ENCODE peak calls at places on chromosomes 3 and 15, in four cellular contexts. One of them, this sample, is unnamed.

GRCh38 chr15:45186771-45187577 is 792 bp downstream of the SHF start:
- ATAC-seq in right cardiac atrium: peak; percentile 7
- ATAC-seq in HepG2: peak; percentile 43
- ATAC-seq in lower lobe of right lung: peak; percentile 27
- ATAC-seq in this sample: peak; percentile 23

GRCh38 chr3:31226331-31226730 is 306.4 kb upstream of the STT3B start:
- ATAC-seq in lower lobe of right lung: no peak
- ATAC-seq in right cardiac atrium: no peak
- ATAC-seq in HepG2: no peak
- ATAC-seq in this sample: no peak

GRCh38 chr3:81352867-81353266 is 408.6 kb downstream of the GBE1 start:
- ATAC-seq in lower lobe of right lung: no peak
- ATAC-seq in right cardiac atrium: peak; percentile 24
- ATAC-seq in HepG2: peak; percentile 56
- ATAC-seq in this sample: no peak

GRCh38 chr3:31364188-31364587 is 168.5 kb upstream of the STT3B start:
- ATAC-seq in lower lobe of right lung: no peak
- ATAC-seq in HepG2: no peak
- ATAC-seq in right cardiac atrium: no peak
- ATAC-seq in this sample: no peak

GRCh38 chr3:141231923-141232861 is 567 bp downstream of the PXYLP1 start:
- ATAC-seq in lower lobe of right lung: peak; percentile 64
- ATAC-seq in HepG2: peak; percentile 48
- ATAC-seq in right cardiac atrium: peak; percentile 10
- ATAC-seq in this sample: peak; percentile 31

GRCh38 chr15:98774756-98775497 is 126.6 kb downstream of the IGF1R start:
- ATAC-seq in HepG2: peak; percentile 20
- ATAC-seq in lower lobe of right lung: no peak
- ATAC-seq in right cardiac atrium: no peak
- ATAC-seq in this sample: no peak

GRCh38 chr3:5576277-5577011 is 388.9 kb downstream of the EDEM1 start:
- ATAC-seq in HepG2: no peak
- ATAC-seq in right cardiac atrium: peak; percentile 64
- ATAC-seq in lower lobe of right lung: no peak
- ATAC-seq in this sample: no peak

GRCh38 chr3:41792806-41793205 is 169.1 kb downstream of the ULK4 start:
- ATAC-seq in HepG2: no peak
- ATAC-seq in right cardiac atrium: no peak
- ATAC-seq in lower lobe of right lung: no peak
- ATAC-seq in this sample: no peak

GRCh38 chr15:41161336-41161735 is 45.3 kb upstream of the INO80 start:
- ATAC-seq in HepG2: no peak
- ATAC-seq in right cardiac atrium: no peak
- ATAC-seq in lower lobe of right lung: no peak
- ATAC-seq in this sample: no peak

GRCh38 chr3:29183346-29184087 is 97.4 kb upstream of the RBMS3 start:
- ATAC-seq in right cardiac atrium: no peak
- ATAC-seq in lower lobe of right lung: no peak
- ATAC-seq in HepG2: no peak
- ATAC-seq in this sample: no peak

GRCh38 chr3:150469031-150469930 is 61.2 kb downstream of the TSC22D2 start:
- ATAC-seq in HepG2: peak; percentile 68
- ATAC-seq in right cardiac atrium: peak; percentile 62
- ATAC-seq in lower lobe of right lung: peak; percentile 54
- ATAC-seq in this sample: peak; percentile 95

GRCh38 chr3:185292238-185292637 is 38.4 kb upstream of the EHHADH start:
- ATAC-seq in lower lobe of right lung: no peak
- ATAC-seq in right cardiac atrium: no peak
- ATAC-seq in HepG2: no peak
- ATAC-seq in this sample: no peak

GRCh38 chr15:32855942-32856341 is 138.1 kb downstream of the GREM1 start:
- ATAC-seq in lower lobe of right lung: peak; percentile 70
- ATAC-seq in right cardiac atrium: peak; percentile 95
- ATAC-seq in HepG2: peak; percentile 73
- ATAC-seq in this sample: peak; percentile 96

GRCh38 chr3:34856577-34856976 is 782.7 kb upstream of the ARPP21 start:
- ATAC-seq in right cardiac atrium: no peak
- ATAC-seq in lower lobe of right lung: no peak
- ATAC-seq in HepG2: no peak
- ATAC-seq in this sample: no peak

GRCh38 chr15:40995656-40996055 is 42.4 kb downstream of the CHAC1 start:
- ATAC-seq in lower lobe of right lung: no peak
- ATAC-seq in right cardiac atrium: no peak
- ATAC-seq in HepG2: no peak
- ATAC-seq in this sample: no peak

GRCh38 chr15:33442449-33442848 is 131.7 kb downstream of the RYR3 start:
- ATAC-seq in HepG2: no peak
- ATAC-seq in lower lobe of right lung: no peak
- ATAC-seq in right cardiac atrium: no peak
- ATAC-seq in this sample: no peak

GRCh38 chr15:41511331-41512077 is 2.1 kb downstream of the LTK start:
- ATAC-seq in right cardiac atrium: no peak
- ATAC-seq in lower lobe of right lung: peak; percentile 27
- ATAC-seq in HepG2: no peak
- ATAC-seq in this sample: no peak

GRCh38 chr15:100898661-100899462 is 19.2 kb downstream of the ALDH1A3 start:
- ATAC-seq in right cardiac atrium: no peak
- ATAC-seq in lower lobe of right lung: no peak
- ATAC-seq in HepG2: no peak
- ATAC-seq in this sample: no peak
- H3K4me3 ChIP-seq in right cardiac atrium: no peak overlapping the region
- H3K4me3 ChIP-seq in lower lobe of right lung: no peak overlapping the region
- H3K4me3 ChIP-seq in HepG2: no peak overlapping the region
- H3K4me3 ChIP-seq in this sample: no peak overlapping the region

GRCh38 chr3:129555176-129555575 is 12.2 kb downstream of the H1-8 start:
- ATAC-seq in right cardiac atrium: no peak
- ATAC-seq in HepG2: no peak
- ATAC-seq in lower lobe of right lung: no peak
- ATAC-seq in this sample: no peak

GRCh38 chr3:129554356-129555120 is 11.6 kb downstream of the H1-8 start:
- ATAC-seq in right cardiac atrium: no peak
- ATAC-seq in lower lobe of right lung: no peak
- ATAC-seq in HepG2: no peak
- ATAC-seq in this sample: no peak

GRCh38 chr3:129556890-129557736 is 14.1 kb downstream of the H1-8 start:
- ATAC-seq in right cardiac atrium: peak; percentile 32
- ATAC-seq in HepG2: no peak
- ATAC-seq in lower lobe of right lung: no peak
- ATAC-seq in this sample: peak; percentile 26

GRCh38 chr3:129556358-129556695 is 13.4 kb downstream of the H1-8 start:
- ATAC-seq in HepG2: no peak
- ATAC-seq in right cardiac atrium: no peak
- ATAC-seq in lower lobe of right lung: no peak
- ATAC-seq in this sample: no peak

DNA sequence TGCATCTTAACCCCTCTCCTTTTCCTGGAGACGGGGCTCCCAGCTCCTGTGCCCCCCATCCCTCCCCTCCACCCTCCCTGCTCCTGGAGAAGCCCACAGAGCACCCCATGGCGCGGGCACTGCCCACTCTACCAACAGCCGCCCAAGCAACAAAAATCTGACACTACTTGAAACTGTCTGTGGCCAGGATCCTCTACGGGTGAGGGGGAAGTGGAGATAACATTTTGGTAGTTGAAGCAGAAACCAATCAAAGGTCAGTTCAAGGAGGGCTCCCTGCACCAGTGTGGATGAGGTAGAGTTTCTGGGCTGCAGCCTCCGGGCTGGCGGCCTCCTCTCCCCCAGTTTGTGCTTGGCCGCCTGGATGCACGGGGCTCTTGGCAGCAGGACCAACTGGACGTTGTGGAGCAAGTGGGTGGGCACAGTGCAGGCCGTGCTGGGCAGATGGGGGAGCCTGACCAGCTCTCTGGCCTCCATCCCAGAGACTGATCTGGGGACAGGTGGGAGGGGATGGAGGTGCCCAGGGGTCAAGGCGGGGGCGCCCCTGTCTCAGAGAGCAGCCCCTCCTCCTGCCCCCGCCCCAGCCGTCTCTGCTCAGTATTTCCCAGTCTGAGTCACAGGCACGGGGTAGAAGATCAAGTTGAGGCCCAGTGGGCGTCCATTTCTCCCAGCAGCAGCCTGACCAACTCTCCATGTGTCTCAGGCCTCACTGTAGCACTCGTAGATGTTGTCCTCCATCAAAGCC is 12.8 kb downstream of the H1-8 start:
- ATAC-seq in lower lobe of right lung: no peak
- ATAC-seq in HepG2: no peak
- ATAC-seq in right cardiac atrium: no peak
- ATAC-seq in this sample: no peak
- H3K27ac ChIP-seq in lower lobe of right lung: no peak overlapping the region
- H3K27ac ChIP-seq in HepG2: no peak overlapping the region
- H3K27ac ChIP-seq in right cardiac atrium: no peak overlapping the region
- H3K27ac ChIP-seq in this sample: no peak overlapping the region

GRCh38 chr3:171427771-171428320 is 32.4 kb downstream of the TNIK start:
- ATAC-seq in right cardiac atrium: no peak
- ATAC-seq in lower lobe of right lung: no peak
- ATAC-seq in HepG2: no peak
- ATAC-seq in this sample: no peak
- H3K4me3 ChIP-seq in right cardiac atrium: no peak overlapping the region
- H3K4me3 ChIP-seq in lower lobe of right lung: no peak overlapping the region
- H3K4me3 ChIP-seq in HepG2: no peak overlapping the region
- H3K4me3 ChIP-seq in this sample: no peak overlapping the region

GRCh38 chr3:181943285-181943684 is 231.6 kb downstream of the SOX2 start:
- ATAC-seq in lower lobe of right lung: no peak
- ATAC-seq in HepG2: no peak
- ATAC-seq in right cardiac atrium: no peak
- ATAC-seq in this sample: no peak
- H3K27ac ChIP-seq in lower lobe of right lung: no peak overlapping the region
- H3K27ac ChIP-seq in HepG2: no peak overlapping the region
- H3K27ac ChIP-seq in right cardiac atrium: no peak overlapping the region
- H3K27ac ChIP-seq in this sample: no peak overlapping the region

GRCh38 chr3:126436826-126437717 is 38.6 kb downstream of the ZXDC start:
- ATAC-seq in HepG2: no peak
- ATAC-seq in right cardiac atrium: no peak
- ATAC-seq in lower lobe of right lung: no peak
- ATAC-seq in this sample: no peak
- H3K4me3 ChIP-seq in HepG2: no peak overlapping the region
- H3K4me3 ChIP-seq in right cardiac atrium: no peak overlapping the region
- H3K4me3 ChIP-seq in lower lobe of right lung: no peak overlapping the region
- H3K4me3 ChIP-seq in this sample: no peak overlapping the region

GRCh38 chr15:91849749-91850161 is 3.8 kb upstream of the SLCO3A1 start:
- ATAC-seq in HepG2: no peak
- ATAC-seq in right cardiac atrium: no peak
- ATAC-seq in lower lobe of right lung: no peak
- ATAC-seq in this sample: no peak

GRCh38 chr15:91849180-91849579 is 4.3 kb upstream of the SLCO3A1 start:
- ATAC-seq in HepG2: no peak
- ATAC-seq in lower lobe of right lung: no peak
- ATAC-seq in right cardiac atrium: no peak
- ATAC-seq in this sample: no peak

GRCh38 chr15:91839867-91840266 is 13.6 kb upstream of the SLCO3A1 start:
- ATAC-seq in lower lobe of right lung: no peak
- ATAC-seq in right cardiac atrium: no peak
- ATAC-seq in HepG2: no peak
- ATAC-seq in this sample: no peak

GRCh38 chr15:91841861-91842260 is 11.6 kb upstream of the SLCO3A1 start:
- ATAC-seq in right cardiac atrium: no peak
- ATAC-seq in lower lobe of right lung: no peak
- ATAC-seq in HepG2: no peak
- ATAC-seq in this sample: no peak

DNA sequence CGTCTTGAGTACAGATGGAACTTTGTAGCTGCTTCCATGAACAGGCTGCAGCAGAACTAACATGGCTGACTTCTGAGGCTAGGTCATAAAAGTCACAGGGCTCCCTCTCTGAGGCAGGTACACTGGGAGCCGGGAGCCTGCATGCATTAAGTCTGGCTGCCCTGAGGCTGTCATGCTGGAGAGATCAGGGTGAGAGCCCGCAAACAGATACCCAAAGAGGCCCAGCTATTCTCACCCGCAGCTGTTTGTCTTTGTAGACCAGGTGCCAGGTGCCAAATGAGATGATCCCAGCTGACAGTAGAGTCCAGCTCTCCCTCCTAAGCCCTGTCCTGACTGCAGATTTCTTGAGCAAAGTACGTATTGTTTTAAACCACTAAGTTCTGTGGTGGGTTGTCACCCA is 8.6 kb upstream of the SLCO3A1 start:
- ATAC-seq in HepG2: no peak
- ATAC-seq in lower lobe of right lung: no peak
- ATAC-seq in right cardiac atrium: no peak
- ATAC-seq in this sample: no peak
- H3K27ac ChIP-seq in HepG2: no peak overlapping the region
- H3K27ac ChIP-seq in lower lobe of right lung: no peak overlapping the region
- H3K27ac ChIP-seq in right cardiac atrium: no peak overlapping the region
- H3K27ac ChIP-seq in this sample: no peak overlapping the region

GRCh38 chr3:191139771-191140170 is 59.3 kb upstream of the OSTN start:
- ATAC-seq in right cardiac atrium: no peak
- ATAC-seq in lower lobe of right lung: no peak
- ATAC-seq in HepG2: no peak
- ATAC-seq in this sample: no peak
- H3K4me3 ChIP-seq in right cardiac atrium: no peak overlapping the region
- H3K4me3 ChIP-seq in lower lobe of right lung: no peak overlapping the region
- H3K4me3 ChIP-seq in HepG2: no peak overlapping the region
- H3K4me3 ChIP-seq in this sample: no peak overlapping the region

GRCh38 chr15:85723960-85724945 is 70.5 kb downstream of the KLHL25 start:
- ATAC-seq in right cardiac atrium: peak; percentile 38
- ATAC-seq in HepG2: no peak
- ATAC-seq in lower lobe of right lung: peak; percentile 39
- ATAC-seq in this sample: no peak

GRCh38 chr15:85725564-85725963 is 69.2 kb downstream of the KLHL25 start:
- ATAC-seq in HepG2: no peak
- ATAC-seq in lower lobe of right lung: no peak
- ATAC-seq in right cardiac atrium: no peak
- ATAC-seq in this sample: no peak

GRCh38 chr15:85725019-85725418 is 69.7 kb downstream of the KLHL25 start:
- ATAC-seq in HepG2: no peak
- ATAC-seq in right cardiac atrium: peak; percentile 79
- ATAC-seq in lower lobe of right lung: no peak
- ATAC-seq in this sample: peak; percentile 36

GRCh38 chr15:85726446-85726845 is 68.3 kb downstream of the KLHL25 start:
- ATAC-seq in right cardiac atrium: no peak
- ATAC-seq in lower lobe of right lung: no peak
- ATAC-seq in HepG2: no peak
- ATAC-seq in this sample: peak; percentile 71

GRCh38 chr15:85727068-85727467 is 67.7 kb downstream of the KLHL25 start:
- ATAC-seq in HepG2: no peak
- ATAC-seq in lower lobe of right lung: peak; percentile 44
- ATAC-seq in right cardiac atrium: peak; percentile 37
- ATAC-seq in this sample: peak; percentile 61
- H3K27ac ChIP-seq in HepG2: no peak overlapping the region
- H3K27ac ChIP-seq in lower lobe of right lung: peak overlapping the region; percentile 69
- H3K27ac ChIP-seq in right cardiac atrium: peak overlapping the region; percentile 71
- H3K27ac ChIP-seq in this sample: peak overlapping the region; percentile 99

DNA sequence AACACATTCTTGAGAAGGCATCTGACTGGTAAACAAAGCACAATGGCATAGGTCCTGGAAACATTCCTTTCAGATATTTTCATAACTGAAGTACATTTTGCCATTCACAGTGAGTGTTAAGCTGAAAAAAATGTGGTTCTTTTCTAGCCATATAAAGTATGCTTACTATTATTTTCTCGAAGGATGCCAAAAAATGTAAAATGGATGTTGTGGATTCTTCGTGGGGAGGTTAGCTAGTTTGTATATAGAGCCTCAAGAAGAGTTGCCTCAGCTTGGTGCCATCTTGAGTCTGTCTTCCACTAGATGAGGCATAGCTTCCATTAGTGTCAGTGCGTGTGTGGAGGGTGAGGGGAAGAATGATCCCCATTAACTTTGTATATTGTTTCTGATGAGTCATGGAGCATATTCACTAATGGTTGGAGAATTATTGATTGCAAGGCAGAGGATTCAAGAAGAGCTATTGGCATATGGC is 4.1 kb downstream of the MBNL1 start:
- ATAC-seq in right cardiac atrium: no peak
- ATAC-seq in lower lobe of right lung: no peak
- ATAC-seq in HepG2: no peak
- ATAC-seq in this sample: no peak
- H3K4me3 ChIP-seq in right cardiac atrium: peak overlapping the region; percentile 7
- H3K4me3 ChIP-seq in lower lobe of right lung: peak overlapping the region; percentile 83
- H3K4me3 ChIP-seq in HepG2: no peak overlapping the region
- H3K4me3 ChIP-seq in this sample: peak overlapping the region; percentile 18

This sample was measured in gastroesophageal sphincter.